ENCODE peak calls at places on chromosomes 7 and 10, in four cellular contexts. N is HepG2, Y is K562, M is H1. X is an unnamed sample.

GRCh38 chr7:44754802-44755697 is 6.4 kb downstream of the ZMIZ2 start:
- DNase-seq in Y (no peak), N (no peak), M (no peak), X (no peak)

GRCh38 chr7:18426564-18427226 is 68.9 kb upstream of the HDAC9 start:
- DNase-seq in M (no peak), N (no peak), Y (no peak), X (no peak)

GRCh38 chr7:4738711-4739527 is 36.5 kb upstream of the AP5Z1 start:
- DNase-seq in M (peak; percentile 51), N (peak; percentile 77), Y (peak; percentile 92), X (peak; percentile 98)

GRCh38 chr7:130996205-130996840 is 262.3 kb upstream of the KLF14 start:
- DNase-seq in N (peak; percentile 42), Y (no peak), M (no peak), X (no peak)

GRCh38 chr7:52482076-52482475 is 553.4 kb upstream of the POM121L12 start:
- DNase-seq in N (no peak), Y (no peak), M (no peak), X (no peak)

GRCh38 chr7:77439572-77439971 is 23.4 kb upstream of the GSAP start:
- DNase-seq in M (no peak), Y (no peak), N (peak; percentile 72), X (peak; percentile 78)

GRCh38 chr10:60162631-60163030 is 227.0 kb downstream of the ANK3 start:
- DNase-seq in N (no peak), M (no peak), Y (no peak), X (no peak)

GRCh38 chr7:124459101-124460052 is 306.2 kb downstream of the GPR37 start:
- DNase-seq in M (no peak), Y (no peak), N (peak; percentile 21), X (no peak)

GRCh38 chr7:84073476-84073875 is 121.1 kb downstream of the SEMA3A start:
- DNase-seq in N (peak; percentile 44), M (no peak), Y (no peak), X (no peak)

GRCh38 chr7:69434350-69434749 is 163.9 kb upstream of the AUTS2 start:
- DNase-seq in Y (no peak), N (no peak), M (no peak), X (no peak)

GRCh38 chr10:72336259-72337038 is 18.3 kb downstream of the DNAJB12 start:
- DNase-seq in Y (no peak), M (no peak), N (no peak), X (no peak)

GRCh38 chr10:1365540-1366082 is 309.4 kb downstream of the WDR37 start:
- DNase-seq in N (no peak), Y (no peak), M (peak; percentile 8), X (no peak)

GRCh38 chr10:75853085-75853484 is 421.7 kb downstream of the LRMDA start:
- DNase-seq in N (no peak), Y (peak; percentile 17), M (no peak), X (peak; percentile 9)

GRCh38 chr7:69714886-69715571 is 116.8 kb downstream of the AUTS2 start:
- DNase-seq in Y (no peak), N (no peak), M (no peak), X (no peak)

GRCh38 chr10:110748970-110749369 is 104.8 kb downstream of the RBM20 start:
- DNase-seq in Y (no peak), M (no peak), N (no peak), X (no peak)

GRCh38 chr7:6243168-6243567 is 29.3 kb downstream of the CYTH3 start:
- DNase-seq in N (no peak), Y (no peak), M (no peak), X (no peak)

GRCh38 chr7:6248581-6248980 is 23.8 kb downstream of the CYTH3 start:
- DNase-seq in Y (no peak), N (no peak), M (no peak), X (no peak)

GRCh38 chr7:6244021-6244420 is 28.4 kb downstream of the CYTH3 start:
- DNase-seq in Y (no peak), M (no peak), N (no peak), X (no peak)

GRCh38 chr7:6242561-6242960 is 29.9 kb downstream of the CYTH3 start:
- DNase-seq in N (no peak), M (no peak), Y (no peak), X (no peak)

DNA sequence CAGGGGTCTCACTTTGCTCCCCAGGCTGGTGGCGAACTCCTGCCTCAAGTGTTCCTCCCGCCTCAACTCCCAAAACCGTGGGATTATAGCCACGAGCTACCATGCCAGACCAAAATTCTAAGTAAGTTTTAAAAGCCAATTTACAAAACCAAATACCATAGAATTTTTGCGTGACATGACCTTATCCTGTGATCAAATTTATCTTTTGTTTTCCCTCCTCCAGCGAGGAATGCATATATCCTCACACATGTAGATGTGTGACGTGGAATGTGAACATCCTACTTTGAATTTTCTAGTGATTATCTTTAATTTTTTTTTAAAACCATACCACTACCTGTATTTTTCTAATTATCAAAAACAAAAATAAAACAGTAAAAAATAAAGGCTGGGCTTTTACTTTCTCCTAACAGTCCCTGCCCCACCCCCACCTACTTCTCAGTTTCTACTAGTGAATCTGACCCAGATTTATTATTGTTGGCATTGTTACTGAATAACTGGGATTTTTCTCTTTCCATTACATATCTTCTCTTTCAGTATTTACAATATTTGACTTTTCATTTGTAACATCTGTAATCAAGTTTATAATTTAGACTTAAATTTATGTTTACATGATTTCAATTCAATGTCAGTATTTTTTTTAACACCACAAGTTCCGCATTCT is 26.0 kb downstream of the CYTH3 start:
- DNase-seq in Y (no peak), M (no peak), N (no peak), X (no peak)
- H3K4me1 ChIP-seq in Y (peaks cover 7% of the 10 kb centered on the region), M (peaks cover 2% of the 10 kb centered on the region), N (no peaks in the 10 kb centered on the region), X (peaks cover 29% of the 10 kb centered on the region)

GRCh38 chr7:141586878-141587277 is 35.7 kb downstream of the AGK start:
- DNase-seq in N (no peak), Y (no peak), M (no peak), X (no peak)
- TF ChIP-seq MAFK in N (no peak), Y (no peak), M (no peak), X (no peak)

GRCh38 chr7:2886900-2887299 is 42.8 kb upstream of the GNA12 start:
- DNase-seq in M (no peak), Y (peak; percentile 74), N (peak; percentile 66), X (peak; percentile 87)
- TF ChIP-seq HDAC2 in M (no peak), Y (no peak), N (no peak), X (no peak)

GRCh38 chr10:132539894-132540293 is 2.3 kb downstream of the INPP5A start:
- DNase-seq in N (no peak), M (no peak), Y (no peak), X (no peak)
- H3K4me1 ChIP-seq in N (peaks cover 62% of the 10 kb centered on the region), M (peaks cover 41% of the 10 kb centered on the region), Y (peaks cover 46% of the 10 kb centered on the region), X (peaks cover 20% of the 10 kb centered on the region)

X was measured in A549.